ENCODE peak calls at places on chromosome 12, in five cellular contexts. One of them, this sample, is unnamed.
A peak's percentile ranks its signal among the peaks of the same experiment; 100 is the strongest.

GRCh38 chr12:64404470-64405446 is 566 bp downstream of the XPOT start:
- DNase-seq in fibroblast of lung: peak; percentile 88
- DNase-seq in HepG2: peak; percentile 71
- DNase-seq in heart left ventricle: no peak
- DNase-seq in endodermal cell: no peak
- DNase-seq in this sample: no peak

GRCh38 chr12:132453361-132454133 is 36.4 kb upstream of the FBRSL1 start:
- DNase-seq in fibroblast of lung: peak; percentile 70
- DNase-seq in endodermal cell: no peak
- DNase-seq in HepG2: no peak
- DNase-seq in heart left ventricle: no peak
- DNase-seq in this sample: no peak

GRCh38 chr12:89245090-89245489 is 107.2 kb downstream of the DUSP6 start:
- DNase-seq in HepG2: no peak
- DNase-seq in endodermal cell: peak; percentile 64
- DNase-seq in fibroblast of lung: peak; percentile 73
- DNase-seq in heart left ventricle: no peak
- DNase-seq in this sample: no peak

GRCh38 chr12:51669996-51670395 is 79.0 kb downstream of the SCN8A start:
- DNase-seq in heart left ventricle: no peak
- DNase-seq in endodermal cell: no peak
- DNase-seq in HepG2: no peak
- DNase-seq in fibroblast of lung: no peak
- DNase-seq in this sample: no peak

GRCh38 chr12:130552483-130552996 is 163.6 kb downstream of the RIMBP2 start:
- DNase-seq in heart left ventricle: no peak
- DNase-seq in HepG2: no peak
- DNase-seq in fibroblast of lung: no peak
- DNase-seq in endodermal cell: peak; percentile 63
- DNase-seq in this sample: no peak

GRCh38 chr12:2332266-2332665 is 279.5 kb downstream of the CACNA1C start:
- DNase-seq in HepG2: no peak
- DNase-seq in fibroblast of lung: peak; percentile 71
- DNase-seq in endodermal cell: no peak
- DNase-seq in heart left ventricle: no peak
- DNase-seq in this sample: no peak

GRCh38 chr12:79624378-79624777 is 66.4 kb downstream of the PAWR start:
- DNase-seq in heart left ventricle: no peak
- DNase-seq in HepG2: no peak
- DNase-seq in endodermal cell: no peak
- DNase-seq in fibroblast of lung: peak; percentile 71
- DNase-seq in this sample: no peak

GRCh38 chr12:77796775-77797174 is 33.9 kb upstream of the NAV3 start:
- DNase-seq in fibroblast of lung: peak; percentile 80
- DNase-seq in HepG2: no peak
- DNase-seq in endodermal cell: no peak
- DNase-seq in heart left ventricle: no peak
- DNase-seq in this sample: no peak

GRCh38 chr12:63922446-63922845 is 77.9 kb downstream of the SRGAP1 start:
- DNase-seq in endodermal cell: no peak
- DNase-seq in fibroblast of lung: peak; percentile 64
- DNase-seq in HepG2: peak; percentile 34
- DNase-seq in heart left ventricle: no peak
- DNase-seq in this sample: no peak

GRCh38 chr12:105106621-105107020 is 910 bp upstream of the WASHC4 start:
- DNase-seq in HepG2: no peak
- DNase-seq in fibroblast of lung: no peak
- DNase-seq in endodermal cell: no peak
- DNase-seq in heart left ventricle: no peak
- DNase-seq in this sample: no peak

GRCh38 chr12:123269395-123269892 is 2.2 kb downstream of the CDK2AP1 start:
- DNase-seq in fibroblast of lung: peak; percentile 80
- DNase-seq in heart left ventricle: peak; percentile 79
- DNase-seq in endodermal cell: peak; percentile 92
- DNase-seq in HepG2: peak; percentile 30
- DNase-seq in this sample: peak; percentile 55

GRCh38 chr12:130559806-130560205 is 156.3 kb downstream of the RIMBP2 start:
- DNase-seq in heart left ventricle: no peak
- DNase-seq in fibroblast of lung: no peak
- DNase-seq in endodermal cell: no peak
- DNase-seq in HepG2: peak; percentile 24
- DNase-seq in this sample: no peak

GRCh38 chr12:71771069-71771468 is 16.4 kb downstream of the RAB21 start:
- DNase-seq in endodermal cell: no peak
- DNase-seq in HepG2: no peak
- DNase-seq in fibroblast of lung: no peak
- DNase-seq in heart left ventricle: no peak
- DNase-seq in this sample: no peak

GRCh38 chr12:130335517-130336392 is 1.9 kb upstream of the PIWIL1 start:
- DNase-seq in endodermal cell: peak; percentile 82
- DNase-seq in heart left ventricle: no peak
- DNase-seq in fibroblast of lung: peak; percentile 27
- DNase-seq in HepG2: peak; percentile 52
- DNase-seq in this sample: no peak

GRCh38 chr12:69401940-69402339 is 42.4 kb downstream of the YEATS4 start:
- DNase-seq in fibroblast of lung: peak; percentile 68
- DNase-seq in endodermal cell: no peak
- DNase-seq in HepG2: no peak
- DNase-seq in heart left ventricle: no peak
- DNase-seq in this sample: no peak

GRCh38 chr12:74689071-74689655 is 151.5 kb downstream of the ATXN7L3B start:
- DNase-seq in heart left ventricle: no peak
- DNase-seq in fibroblast of lung: peak; percentile 50
- DNase-seq in HepG2: peak; percentile 20
- DNase-seq in endodermal cell: no peak
- DNase-seq in this sample: no peak

GRCh38 chr12:108589028-108589839 is 8.7 kb downstream of the TMEM119 start:
- DNase-seq in HepG2: no peak
- DNase-seq in fibroblast of lung: peak; percentile 53
- DNase-seq in heart left ventricle: no peak
- DNase-seq in endodermal cell: peak; percentile 78
- DNase-seq in this sample: no peak

GRCh38 chr12:41936333-41936732 is 208.3 kb downstream of the GXYLT1 start:
- DNase-seq in HepG2: no peak
- DNase-seq in heart left ventricle: no peak
- DNase-seq in fibroblast of lung: no peak
- DNase-seq in endodermal cell: no peak
- DNase-seq in this sample: no peak

GRCh38 chr12:83537428-83538053 is 850.8 kb downstream of the TMTC2 start:
- DNase-seq in endodermal cell: peak; percentile 44
- DNase-seq in heart left ventricle: no peak
- DNase-seq in fibroblast of lung: peak; percentile 1
- DNase-seq in HepG2: no peak
- DNase-seq in this sample: no peak

GRCh38 chr12:109105176-109105575 is 7.8 kb downstream of the UNG start:
- DNase-seq in endodermal cell: no peak
- DNase-seq in heart left ventricle: no peak
- DNase-seq in fibroblast of lung: no peak
- DNase-seq in HepG2: no peak
- DNase-seq in this sample: no peak

GRCh38 chr12:45315462-45315861 is 99.6 kb downstream of the ANO6 start:
- DNase-seq in fibroblast of lung: no peak
- DNase-seq in HepG2: no peak
- DNase-seq in endodermal cell: no peak
- DNase-seq in heart left ventricle: no peak
- DNase-seq in this sample: no peak

GRCh38 chr12:62934799-62935674 is at the start of gene PPM1H:
- DNase-seq in endodermal cell: peak; percentile 100
- DNase-seq in heart left ventricle: peak; percentile 70
- DNase-seq in fibroblast of lung: no peak
- DNase-seq in HepG2: peak; percentile 86
- DNase-seq in this sample: peak; percentile 57

GRCh38 chr12:69821441-69822204 is 3.4 kb upstream of the MYRFL start:
- DNase-seq in endodermal cell: no peak
- DNase-seq in heart left ventricle: no peak
- DNase-seq in HepG2: no peak
- DNase-seq in fibroblast of lung: peak; percentile 89
- DNase-seq in this sample: no peak

GRCh38 chr12:22459872-22460490 is 84.4 kb downstream of the C2CD5 start:
- DNase-seq in fibroblast of lung: peak; percentile 43
- DNase-seq in heart left ventricle: no peak
- DNase-seq in HepG2: peak; percentile 43
- DNase-seq in endodermal cell: no peak
- DNase-seq in this sample: no peak

GRCh38 chr12:129101404-129101803 is 248.1 kb downstream of the GLT1D1 start:
- DNase-seq in HepG2: no peak
- DNase-seq in fibroblast of lung: no peak
- DNase-seq in heart left ventricle: no peak
- DNase-seq in endodermal cell: peak; percentile 32
- DNase-seq in this sample: no peak

GRCh38 chr12:3004655-3005565 is 45.7 kb downstream of the TEAD4 start:
- DNase-seq in HepG2: no peak
- DNase-seq in endodermal cell: peak; percentile 72
- DNase-seq in heart left ventricle: no peak
- DNase-seq in fibroblast of lung: no peak
- DNase-seq in this sample: no peak

GRCh38 chr12:131950182-131950913 is 606 bp downstream of the EP400 start:
- DNase-seq in heart left ventricle: no peak
- DNase-seq in endodermal cell: peak; percentile 73
- DNase-seq in fibroblast of lung: no peak
- DNase-seq in HepG2: no peak
- DNase-seq in this sample: no peak

GRCh38 chr12:64392221-64392620 is 1.7 kb upstream of the C12orf56 start:
- DNase-seq in heart left ventricle: no peak
- DNase-seq in HepG2: no peak
- DNase-seq in fibroblast of lung: peak; percentile 42
- DNase-seq in endodermal cell: peak; percentile 58
- DNase-seq in this sample: no peak

GRCh38 chr12:6538420-6539275 is 4.3 kb downstream of the GAPDH start:
- DNase-seq in fibroblast of lung: peak; percentile 52
- DNase-seq in HepG2: peak; percentile 6
- DNase-seq in endodermal cell: peak; percentile 84
- DNase-seq in heart left ventricle: no peak
- DNase-seq in this sample: peak; percentile 30

GRCh38 chr12:75315518-75315917 is 14.6 kb downstream of the CAPS2 start:
- DNase-seq in heart left ventricle: no peak
- DNase-seq in endodermal cell: no peak
- DNase-seq in fibroblast of lung: peak; percentile 82
- DNase-seq in HepG2: no peak
- DNase-seq in this sample: no peak

GRCh38 chr12:71551529-71551928 is 111.9 kb downstream of the LGR5 start:
- DNase-seq in endodermal cell: no peak
- DNase-seq in HepG2: no peak
- DNase-seq in heart left ventricle: no peak
- DNase-seq in fibroblast of lung: peak; percentile 33
- DNase-seq in this sample: no peak

GRCh38 chr12:57518176-57518919 is 2.0 kb downstream of the DDIT3 start:
- DNase-seq in endodermal cell: no peak
- DNase-seq in fibroblast of lung: no peak
- DNase-seq in HepG2: no peak
- DNase-seq in heart left ventricle: no peak
- DNase-seq in this sample: no peak

GRCh38 chr12:57519758-57520007 is 631 bp downstream of the DDIT3 start:
- DNase-seq in fibroblast of lung: no peak
- DNase-seq in heart left ventricle: no peak
- DNase-seq in endodermal cell: peak; percentile 88
- DNase-seq in HepG2: no peak
- DNase-seq in this sample: peak; percentile 69

GRCh38 chr12:57518920-57519757 is 1.2 kb downstream of the DDIT3 start:
- DNase-seq in heart left ventricle: peak; percentile 43
- DNase-seq in fibroblast of lung: peak; percentile 16
- DNase-seq in endodermal cell: no peak
- DNase-seq in HepG2: peak; percentile 60
- DNase-seq in this sample: peak; percentile 59

GRCh38 chr12:57521475-57522018 is 1.1 kb upstream of the MBD6 start:
- DNase-seq in heart left ventricle: peak; percentile 50
- DNase-seq in endodermal cell: peak; percentile 88
- DNase-seq in fibroblast of lung: peak; percentile 59
- DNase-seq in HepG2: peak; percentile 72
- DNase-seq in this sample: peak; percentile 74

GRCh38 chr12:57520008-57520726 is at the start of gene DDIT3:
- DNase-seq in endodermal cell: peak; percentile 100
- DNase-seq in HepG2: peak; percentile 97
- DNase-seq in fibroblast of lung: peak; percentile 95
- DNase-seq in heart left ventricle: peak; percentile 100
- DNase-seq in this sample: peak; percentile 100
- H3K4me1 ChIP-seq in endodermal cell: peaks cover 4% of the 10 kb centered on the region
- H3K4me1 ChIP-seq in HepG2: peaks cover 47% of the 10 kb centered on the region
- H3K4me1 ChIP-seq in fibroblast of lung: peaks cover 34% of the 10 kb centered on the region
- H3K4me1 ChIP-seq in heart left ventricle: peaks cover 69% of the 10 kb centered on the region
- H3K4me1 ChIP-seq in this sample: peaks cover 16% of the 10 kb centered on the region

GRCh38 chr12:54546511-54546910 is 2.9 kb upstream of the PDE1B start:
- DNase-seq in heart left ventricle: no peak
- DNase-seq in HepG2: no peak
- DNase-seq in fibroblast of lung: no peak
- DNase-seq in endodermal cell: peak; percentile 86
- DNase-seq in this sample: no peak
- H3K27me3 ChIP-seq in heart left ventricle: no peaks in the 10 kb centered on the region
- H3K27me3 ChIP-seq in HepG2: peaks cover 4% of the 10 kb centered on the region
- H3K27me3 ChIP-seq in fibroblast of lung: peaks cover 27% of the 10 kb centered on the region
- H3K27me3 ChIP-seq in endodermal cell: peaks cover 43% of the 10 kb centered on the region
- H3K27me3 ChIP-seq in this sample: no peaks in the 10 kb centered on the region

GRCh38 chr12:14656846-14657245 is 39.6 kb downstream of the GUCY2C start:
- DNase-seq in fibroblast of lung: no peak
- DNase-seq in heart left ventricle: no peak
- DNase-seq in endodermal cell: peak; percentile 68
- DNase-seq in HepG2: peak; percentile 2
- DNase-seq in this sample: no peak
- TF ChIP-seq CTCF in fibroblast of lung: no peak
- TF ChIP-seq CTCF in heart left ventricle: no peak
- TF ChIP-seq CTCF in endodermal cell: peak; percentile 73
- TF ChIP-seq CTCF in HepG2: peak; percentile 46
- TF ChIP-seq CTCF in this sample: no peak

DNA sequence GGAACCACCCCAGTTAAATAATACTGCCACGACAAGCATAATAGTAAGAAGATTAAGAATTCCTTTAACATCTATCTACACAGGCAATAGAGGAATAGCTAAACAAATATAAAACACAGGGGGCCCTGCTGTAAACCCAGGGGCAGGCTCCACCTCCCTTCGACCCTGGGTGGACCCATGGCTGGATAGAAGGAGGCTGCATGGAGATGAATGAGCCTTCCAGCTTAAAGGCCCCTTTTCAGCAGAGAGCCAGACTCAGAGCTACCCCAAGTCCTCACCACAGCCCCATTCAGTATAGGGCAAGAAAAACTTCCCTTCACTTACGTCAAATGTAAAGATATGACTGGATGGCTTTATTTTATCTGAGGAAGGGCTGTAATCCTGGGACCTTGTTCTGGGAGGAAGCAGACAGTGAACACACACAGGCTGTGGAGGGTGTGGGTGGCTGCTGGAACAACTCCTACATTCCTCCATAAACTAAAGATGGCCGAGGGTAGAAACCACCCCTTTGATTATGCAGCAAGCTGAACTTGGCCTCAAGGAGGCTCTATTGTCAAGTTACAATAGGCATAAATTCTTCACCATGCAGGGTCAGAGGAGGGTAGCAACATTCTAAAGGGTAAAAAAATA is 30.5 kb downstream of the NUAK1 start:
- DNase-seq in heart left ventricle: no peak
- DNase-seq in HepG2: no peak
- DNase-seq in endodermal cell: peak; percentile 86
- DNase-seq in fibroblast of lung: peak; percentile 88
- DNase-seq in this sample: no peak
- H3K4me1 ChIP-seq in heart left ventricle: peaks cover 93% of the 10 kb centered on the region
- H3K4me1 ChIP-seq in HepG2: peaks cover 66% of the 10 kb centered on the region
- H3K4me1 ChIP-seq in endodermal cell: peaks cover 53% of the 10 kb centered on the region
- H3K4me1 ChIP-seq in fibroblast of lung: peaks cover 11% of the 10 kb centered on the region
- H3K4me1 ChIP-seq in this sample: peaks cover 14% of the 10 kb centered on the region

This sample was measured in ovary.